ENCODE peak calls at places on chromosome 9, in nine cellular contexts. E is right atrium auricular region, M is mammary epithelial cell, Z is cardiac muscle cell, H is PC-9, S is uterus, G is breast epithelium, B is IMR-90, D is heart right ventricle. W is an unnamed sample.

GRCh38 chr9:12719431-12719830 is 26.2 kb downstream of the TYRP1 start:
- DNase-seq in D (no peak), S (no peak), Z (peak; percentile 68), E (no peak), G (no peak), H (no peak), M (no peak), B (peak; percentile 69), W (no peak)

GRCh38 chr9:127817881-127818434 is 15.3 kb downstream of the FPGS start:
- DNase-seq in E (no peak), Z (no peak), B (no peak), D (no peak), H (no peak), M (no peak), G (no peak), S (no peak), W (no peak)

GRCh38 chr9:33742519-33742918 is 52.8 kb upstream of the PRSS3 start:
- DNase-seq in G (no peak), S (no peak), Z (no peak), D (no peak), E (no peak), M (no peak), B (no peak), H (no peak), W (no peak)

GRCh38 chr9:89444212-89444611 is 53.7 kb downstream of the SEMA4D start:
- DNase-seq in H (no peak), D (no peak), E (no peak), G (no peak), B (no peak), Z (peak; percentile 20), M (no peak), S (no peak), W (no peak)

GRCh38 chr9:23412458-23412857 is 413.6 kb downstream of the ELAVL2 start:
- DNase-seq in B (no peak), S (no peak), H (no peak), E (no peak), M (no peak), Z (no peak), G (no peak), D (no peak), W (no peak)

GRCh38 chr9:95506692-95507455 is 9.9 kb downstream of the PTCH1 start:
- DNase-seq in H (no peak), B (peak; percentile 58), E (no peak), G (no peak), Z (peak; percentile 78), M (peak; percentile 67), D (peak; percentile 44), S (peak; percentile 51), W (peak; percentile 46)

GRCh38 chr9:123063172-123063508 is 29.7 kb downstream of the GPR21 start:
- DNase-seq in H (no peak), M (no peak), B (peak; percentile 76), G (no peak), S (no peak), Z (no peak), E (no peak), D (no peak), W (no peak)

GRCh38 chr9:78074385-78075291 is 43.0 kb upstream of the GNAQ start:
- DNase-seq in B (no peak), E (no peak), D (no peak), Z (no peak), H (no peak), G (no peak), S (no peak), M (no peak), W (no peak)

GRCh38 chr9:85347541-85347940 is 394.2 kb downstream of the AGTPBP1 start:
- DNase-seq in S (no peak), H (no peak), G (no peak), B (no peak), Z (no peak), E (no peak), D (no peak), M (no peak), W (no peak)

GRCh38 chr9:127224178-127224882 is 40.2 kb upstream of the GARNL3 start:
- DNase-seq in G (peak; percentile 94), E (peak; percentile 92), M (peak; percentile 72), D (peak; percentile 93), B (peak; percentile 69), H (peak; percentile 80), S (peak; percentile 97), Z (peak; percentile 81), W (peak; percentile 75)

GRCh38 chr9:89974582-89974981 is 369.8 kb downstream of the GADD45G start:
- DNase-seq in H (no peak), Z (no peak), E (no peak), B (no peak), S (no peak), D (no peak), M (no peak), G (no peak), W (no peak)

GRCh38 chr9:125405938-125406811 is 144.5 kb downstream of the GAPVD1 start:
- DNase-seq in S (no peak), D (no peak), E (no peak), M (peak; percentile 50), H (peak; percentile 42), G (no peak), Z (peak; percentile 39), B (peak; percentile 25), W (peak; percentile 32)

GRCh38 chr9:72396247-72397091 is 31.5 kb upstream of the ZFAND5 start:
- DNase-seq in Z (peak; percentile 79), E (no peak), G (no peak), M (peak; percentile 61), S (no peak), B (peak; percentile 91), H (peak; percentile 96), D (no peak), W (no peak)

GRCh38 chr9:136095495-136096058 is 488 bp upstream of the NACC2 start:
- DNase-seq in M (peak; percentile 30), H (peak; percentile 23), Z (peak; percentile 49), D (peak; percentile 62), B (peak; percentile 31), S (no peak), E (no peak), G (no peak), W (no peak)

GRCh38 chr9:124764774-124765438 is 6.2 kb downstream of the NR6A1 start:
- DNase-seq in M (no peak), D (no peak), S (no peak), G (no peak), Z (peak; percentile 40), E (no peak), H (no peak), B (no peak), W (no peak)

GRCh38 chr9:122944960-122945888 is 4.4 kb downstream of the RABGAP1 start:
- DNase-seq in H (no peak), M (no peak), G (no peak), B (peak; percentile 54), D (no peak), E (no peak), S (no peak), Z (no peak), W (no peak)

GRCh38 chr9:111961011-111961410 is 64.4 kb downstream of the UGCG start:
- DNase-seq in B (peak; percentile 79), G (no peak), M (peak; percentile 61), Z (no peak), S (no peak), D (no peak), H (no peak), E (no peak), W (peak; percentile 87)

GRCh38 chr9:114911167-114911821 is 19.1 kb downstream of the TNFSF8 start:
- DNase-seq in D (no peak), S (no peak), M (peak; percentile 48), H (peak; percentile 57), B (peak; percentile 51), E (no peak), Z (peak; percentile 59), G (no peak), W (no peak)

GRCh38 chr9:137240321-137240840 is 706 bp upstream of the TUBB4B start:
- DNase-seq in D (peak; percentile 85), E (peak; percentile 76), G (peak; percentile 72), H (no peak), M (peak; percentile 70), S (peak; percentile 83), B (peak; percentile 61), Z (peak; percentile 84), W (peak; percentile 40)

GRCh38 chr9:32928912-32929311 is 72.5 kb downstream of the APTX start:
- DNase-seq in G (no peak), S (no peak), H (no peak), D (no peak), E (no peak), B (no peak), Z (peak; percentile 7), M (peak; percentile 4), W (no peak)

GRCh38 chr9:115261656-115262081 is 143.7 kb upstream of the TNC start:
- DNase-seq in M (peak; percentile 75), E (no peak), H (no peak), D (no peak), B (peak; percentile 63), S (no peak), G (no peak), Z (no peak), W (no peak)

GRCh38 chr9:37593877-37594448 is 1.6 kb upstream of the TOMM5 start:
- DNase-seq in G (no peak), M (no peak), E (no peak), S (no peak), B (no peak), Z (no peak), D (no peak), H (no peak), W (no peak)
- H3K27ac ChIP-seq in G (no peak overlapping the region), M (no peak overlapping the region), E (no peak overlapping the region), S (no peak overlapping the region), B (no peak overlapping the region), Z (no peak overlapping the region), D (no peak overlapping the region), H (no peak overlapping the region), W (no peak overlapping the region)

GRCh38 chr9:113516840-113517577 is 53.5 kb downstream of the RGS3 start:
- DNase-seq in G (no peak), B (peak; percentile 39), D (no peak), M (no peak), S (no peak), E (no peak), Z (no peak), H (no peak), W (no peak)
- H3K4me3 ChIP-seq in G (no peak overlapping the region), B (no peak overlapping the region), D (no peak overlapping the region), M (no peak overlapping the region), S (no peak overlapping the region), E (no peak overlapping the region), Z (no peak overlapping the region), H (no peak overlapping the region), W (no peak overlapping the region)

GRCh38 chr9:131521822-131522221 is 9.2 kb downstream of the UCK1 start:
- DNase-seq in E (no peak), D (no peak), Z (no peak), S (no peak), G (no peak), M (no peak), H (no peak), B (no peak), W (no peak)
- H3K36me3 ChIP-seq in E (peaks cover 81% of the 10 kb centered on the region), D (peaks cover 96% of the 10 kb centered on the region), Z (peaks cover 47% of the 10 kb centered on the region), S (no peaks in the 10 kb centered on the region), G (peaks cover 21% of the 10 kb centered on the region), M (peaks cover 11% of the 10 kb centered on the region), H (peaks cover 7% of the 10 kb centered on the region), B (peaks cover 78% of the 10 kb centered on the region), W (peaks cover 57% of the 10 kb centered on the region)

DNA sequence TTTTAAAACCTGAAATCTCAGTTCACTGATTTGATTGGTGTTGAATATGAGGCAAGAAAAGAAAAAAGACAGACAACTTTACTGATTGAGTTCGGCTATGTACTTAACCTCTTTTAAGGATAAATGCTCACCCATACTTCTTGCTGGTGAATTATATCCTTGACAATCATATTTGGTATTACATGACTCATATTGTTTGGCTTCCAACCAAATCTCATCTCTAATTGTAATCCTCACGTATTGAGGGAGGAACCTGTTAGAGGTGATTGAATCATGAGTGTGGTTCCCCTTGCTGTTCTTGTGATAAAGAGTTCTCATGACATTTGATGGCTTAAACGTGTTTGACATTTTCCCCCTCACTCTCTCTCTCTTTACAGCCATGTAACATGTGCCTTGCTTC is 255.6 kb upstream of the IZUMO3 start:
- DNase-seq in G (no peak), Z (no peak), D (no peak), H (no peak), B (no peak), M (peak; percentile 46), E (no peak), S (no peak), W (no peak)
- H3K27ac ChIP-seq in G (no peak overlapping the region), Z (no peak overlapping the region), D (no peak overlapping the region), H (no peak overlapping the region), B (no peak overlapping the region), M (no peak overlapping the region), E (no peak overlapping the region), S (no peak overlapping the region), W (no peak overlapping the region)